ENCODE peak calls at places on chromosomes 6 and 20, in six cellular contexts. W is A549, G is HepG2, C is K562, Q is HCT116, B is GM23338. M is an unnamed sample.

GRCh38 chr6:155313602-155314091 is 637 bp downstream of the TFB1M start:
- DNase-seq in W (peak), G (peak), C (no peak), Q (no peak), B (no peak), M (no peak)

GRCh38 chr20:24692429-24693190 is 223.2 kb downstream of the SYNDIG1 start:
- DNase-seq in W (no peak), G (no peak), C (no peak), Q (no peak), B (no peak), M (peak)

GRCh38 chr6:22622390-22622789 is 53.0 kb downstream of the HDGFL1 start:
- DNase-seq in W (no peak), G (no peak), C (no peak), Q (no peak), B (no peak), M (peak)

GRCh38 chr20:40689100-40689942 is at the start of gene MAFB:
- DNase-seq in W (peak), G (peak), C (peak), Q (no peak), B (peak), M (peak)

GRCh38 chr20:62062661-62063600 is 2.8 kb downstream of the TAF4 start:
- DNase-seq in W (no peak), G (no peak), C (peak), Q (no peak), B (no peak), M (no peak)

GRCh38 chr6:83781506-83781905 is 71.7 kb upstream of the RIPPLY2 start:
- DNase-seq in W (no peak), G (no peak), C (no peak), Q (no peak), B (no peak), M (no peak)

GRCh38 chr6:133673056-133673455 is 215.9 kb upstream of the TCF21 start:
- DNase-seq in W (no peak), G (no peak), C (no peak), Q (no peak), B (no peak), M (no peak)

GRCh38 chr20:20603339-20603990 is 109.0 kb downstream of the RALGAPA2 start:
- DNase-seq in W (no peak), G (no peak), C (no peak), Q (no peak), B (no peak), M (no peak)

GRCh38 chr20:47875302-47876025 is 90.2 kb upstream of the SULF2 start:
- DNase-seq in W (no peak), G (no peak), C (no peak), Q (no peak), B (no peak), M (no peak)

GRCh38 chr6:170147056-170147787 is 143.7 kb downstream of the DLL1 start:
- DNase-seq in W (no peak), G (peak), C (no peak), Q (no peak), B (no peak), M (no peak)

GRCh38 chr6:47188588-47189021 is 121.1 kb downstream of the TNFRSF21 start:
- DNase-seq in W (peak), G (peak), C (no peak), Q (peak), B (no peak), M (no peak)

GRCh38 chr20:32494498-32495216 is 90.5 kb downstream of the NOL4L start:
- DNase-seq in W (no peak), G (no peak), C (no peak), Q (no peak), B (no peak), M (no peak)
- TF ChIP-seq REST in W (no peak), G (no peak), C (no peak), Q (no peak), B (no peak), M (no peak)

DNA sequence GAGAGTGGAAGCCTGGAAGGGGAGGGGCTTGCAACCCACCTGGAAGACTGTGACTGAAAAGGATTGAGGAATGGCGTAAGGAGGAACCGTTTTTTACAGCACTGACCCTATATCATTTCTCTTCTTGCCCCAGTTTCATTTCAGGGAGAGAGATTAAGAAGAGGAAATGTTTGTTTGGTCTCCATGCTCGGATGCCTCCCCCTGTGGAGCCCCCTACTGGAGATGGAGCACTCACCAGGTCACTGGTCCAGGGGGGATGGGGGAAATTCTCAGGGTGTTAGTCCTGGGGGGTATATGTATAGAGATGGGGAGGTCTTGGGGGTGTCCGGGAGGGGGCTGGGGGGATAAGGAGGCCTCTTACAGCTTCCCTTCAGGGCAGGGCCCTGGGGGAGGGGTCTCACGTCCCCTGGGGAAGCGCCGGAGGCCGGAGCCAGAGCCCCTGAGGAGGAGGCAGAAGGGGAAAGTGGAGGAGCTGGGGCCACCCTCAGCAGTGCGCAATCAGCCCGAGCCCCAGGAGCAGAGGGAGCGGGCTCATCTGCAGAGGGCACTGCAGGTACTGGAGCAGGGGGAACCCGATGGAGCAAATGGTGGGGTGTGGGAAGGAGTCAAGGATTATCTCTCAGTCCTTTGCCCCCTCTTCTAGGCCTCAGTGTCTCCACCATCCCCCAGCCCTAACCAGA is 3.2 kb downstream of the CUTA start:
- DNase-seq in W (no peak), G (no peak), C (peak), Q (no peak), B (peak), M (peak)
- TF ChIP-seq REST in W (no peak), G (no peak), C (no peak), Q (no peak), B (no peak), M (no peak)

GRCh38 chr6:13238640-13239216 is 89.6 kb downstream of the TBC1D7 start:
- DNase-seq in W (no peak), G (no peak), C (no peak), Q (no peak), B (no peak), M (no peak)
- TF ChIP-seq REST in W (no peak), G (no peak), C (no peak), Q (no peak), B (no peak), M (no peak)

GRCh38 chr6:167047554-167047953 is 48.4 kb downstream of the CEP43 start:
- DNase-seq in W (no peak), G (no peak), C (no peak), Q (no peak), B (no peak), M (no peak)
- TF ChIP-seq REST in W (no peak), G (no peak), C (no peak), Q (no peak), B (no peak), M (no peak)